ENCODE peak calls at places on chromosomes 13 and 19, in ten cellular contexts. One of them, this sample, is unnamed.

GRCh38 chr13:29621401-29621800 is 25.9 kb upstream of the SLC7A1 start:
- DNase-seq in stimulated activated CD4-positive, alpha-beta T cell treated with anti-CD3 and anti-CD28 coated beads, Interleukin-2, amount 100 ng/mL, for 48 hours: no peak
- DNase-seq in activated T-helper 1 cell treated with Interleukin-2 at 50 U/mL for 16 hours: no peak
- DNase-seq in KBM-7: no peak
- DNase-seq in upper lobe of right lung: no peak
- DNase-seq in naive thymus-derived CD4-positive, alpha-beta T cell: no peak
- DNase-seq in heart right ventricle: no peak
- DNase-seq in C1 segment of cervical spinal cord: no peak
- DNase-seq in iPS DF 6.9: no peak
- DNase-seq in Daoy: peak; percentile 21
- DNase-seq in this sample: no peak

GRCh38 chr19:20182232-20182785 is 15.3 kb downstream of the ZNF486 start:
- DNase-seq in stimulated activated CD4-positive, alpha-beta T cell treated with anti-CD3 and anti-CD28 coated beads, Interleukin-2, amount 100 ng/mL, for 48 hours: no peak
- DNase-seq in activated T-helper 1 cell treated with Interleukin-2 at 50 U/mL for 16 hours: no peak
- DNase-seq in KBM-7: no peak
- DNase-seq in upper lobe of right lung: no peak
- DNase-seq in naive thymus-derived CD4-positive, alpha-beta T cell: no peak
- DNase-seq in heart right ventricle: no peak
- DNase-seq in C1 segment of cervical spinal cord: no peak
- DNase-seq in iPS DF 6.9: no peak
- DNase-seq in Daoy: no peak
- DNase-seq in this sample: no peak

GRCh38 chr19:46753420-46754155 is 7.3 kb upstream of the STRN4 start:
- DNase-seq in stimulated activated CD4-positive, alpha-beta T cell treated with anti-CD3 and anti-CD28 coated beads, Interleukin-2, amount 100 ng/mL, for 48 hours: peak; percentile 55
- DNase-seq in activated T-helper 1 cell treated with Interleukin-2 at 50 U/mL for 16 hours: peak; percentile 43
- DNase-seq in KBM-7: peak; percentile 70
- DNase-seq in upper lobe of right lung: no peak
- DNase-seq in naive thymus-derived CD4-positive, alpha-beta T cell: peak; percentile 66
- DNase-seq in heart right ventricle: no peak
- DNase-seq in C1 segment of cervical spinal cord: no peak
- DNase-seq in iPS DF 6.9: peak; percentile 50
- DNase-seq in Daoy: peak; percentile 63
- DNase-seq in this sample: no peak

GRCh38 chr19:4310247-4311121 is 6.1 kb downstream of the FSD1 start:
- DNase-seq in stimulated activated CD4-positive, alpha-beta T cell treated with anti-CD3 and anti-CD28 coated beads, Interleukin-2, amount 100 ng/mL, for 48 hours: no peak
- DNase-seq in activated T-helper 1 cell treated with Interleukin-2 at 50 U/mL for 16 hours: no peak
- DNase-seq in KBM-7: no peak
- DNase-seq in upper lobe of right lung: no peak
- DNase-seq in naive thymus-derived CD4-positive, alpha-beta T cell: no peak
- DNase-seq in heart right ventricle: no peak
- DNase-seq in C1 segment of cervical spinal cord: no peak
- DNase-seq in iPS DF 6.9: peak; percentile 41
- DNase-seq in Daoy: peak; percentile 30
- DNase-seq in this sample: no peak

GRCh38 chr19:35331551-35332214 is 2.7 kb downstream of the CD22 start:
- DNase-seq in stimulated activated CD4-positive, alpha-beta T cell treated with anti-CD3 and anti-CD28 coated beads, Interleukin-2, amount 100 ng/mL, for 48 hours: no peak
- DNase-seq in activated T-helper 1 cell treated with Interleukin-2 at 50 U/mL for 16 hours: no peak
- DNase-seq in KBM-7: no peak
- DNase-seq in upper lobe of right lung: no peak
- DNase-seq in naive thymus-derived CD4-positive, alpha-beta T cell: no peak
- DNase-seq in heart right ventricle: no peak
- DNase-seq in C1 segment of cervical spinal cord: no peak
- DNase-seq in iPS DF 6.9: no peak
- DNase-seq in Daoy: no peak
- DNase-seq in this sample: no peak

GRCh38 chr19:52601025-52601973 is 31.2 kb downstream of the ZNF701 start:
- DNase-seq in stimulated activated CD4-positive, alpha-beta T cell treated with anti-CD3 and anti-CD28 coated beads, Interleukin-2, amount 100 ng/mL, for 48 hours: peak; percentile 92
- DNase-seq in activated T-helper 1 cell treated with Interleukin-2 at 50 U/mL for 16 hours: peak; percentile 89
- DNase-seq in KBM-7: peak; percentile 86
- DNase-seq in upper lobe of right lung: peak; percentile 97
- DNase-seq in naive thymus-derived CD4-positive, alpha-beta T cell: peak; percentile 92
- DNase-seq in heart right ventricle: peak; percentile 94
- DNase-seq in C1 segment of cervical spinal cord: peak; percentile 2
- DNase-seq in iPS DF 6.9: peak; percentile 64
- DNase-seq in Daoy: peak; percentile 94
- DNase-seq in this sample: peak; percentile 87

GRCh38 chr19:35715355-35715809 is 2.4 kb upstream of the KMT2B start:
- DNase-seq in stimulated activated CD4-positive, alpha-beta T cell treated with anti-CD3 and anti-CD28 coated beads, Interleukin-2, amount 100 ng/mL, for 48 hours: no peak
- DNase-seq in activated T-helper 1 cell treated with Interleukin-2 at 50 U/mL for 16 hours: no peak
- DNase-seq in KBM-7: no peak
- DNase-seq in upper lobe of right lung: no peak
- DNase-seq in naive thymus-derived CD4-positive, alpha-beta T cell: no peak
- DNase-seq in heart right ventricle: no peak
- DNase-seq in C1 segment of cervical spinal cord: no peak
- DNase-seq in iPS DF 6.9: no peak
- DNase-seq in Daoy: no peak
- DNase-seq in this sample: no peak

GRCh38 chr13:50449465-50449864 is 394.0 kb downstream of the DLEU7 start:
- DNase-seq in stimulated activated CD4-positive, alpha-beta T cell treated with anti-CD3 and anti-CD28 coated beads, Interleukin-2, amount 100 ng/mL, for 48 hours: no peak
- DNase-seq in activated T-helper 1 cell treated with Interleukin-2 at 50 U/mL for 16 hours: no peak
- DNase-seq in KBM-7: no peak
- DNase-seq in upper lobe of right lung: no peak
- DNase-seq in naive thymus-derived CD4-positive, alpha-beta T cell: no peak
- DNase-seq in heart right ventricle: no peak
- DNase-seq in C1 segment of cervical spinal cord: no peak
- DNase-seq in iPS DF 6.9: no peak
- DNase-seq in Daoy: no peak
- DNase-seq in this sample: no peak

GRCh38 chr13:109155301-109155761 is 525.9 kb downstream of the MYO16 start:
- DNase-seq in stimulated activated CD4-positive, alpha-beta T cell treated with anti-CD3 and anti-CD28 coated beads, Interleukin-2, amount 100 ng/mL, for 48 hours: no peak
- DNase-seq in activated T-helper 1 cell treated with Interleukin-2 at 50 U/mL for 16 hours: no peak
- DNase-seq in KBM-7: no peak
- DNase-seq in upper lobe of right lung: no peak
- DNase-seq in naive thymus-derived CD4-positive, alpha-beta T cell: no peak
- DNase-seq in heart right ventricle: no peak
- DNase-seq in C1 segment of cervical spinal cord: no peak
- DNase-seq in iPS DF 6.9: no peak
- DNase-seq in Daoy: no peak
- DNase-seq in this sample: no peak

GRCh38 chr13:73065665-73066350 is 7.0 kb downstream of the KLF5 start:
- DNase-seq in stimulated activated CD4-positive, alpha-beta T cell treated with anti-CD3 and anti-CD28 coated beads, Interleukin-2, amount 100 ng/mL, for 48 hours: no peak
- DNase-seq in activated T-helper 1 cell treated with Interleukin-2 at 50 U/mL for 16 hours: no peak
- DNase-seq in KBM-7: no peak
- DNase-seq in upper lobe of right lung: no peak
- DNase-seq in naive thymus-derived CD4-positive, alpha-beta T cell: no peak
- DNase-seq in heart right ventricle: no peak
- DNase-seq in C1 segment of cervical spinal cord: no peak
- DNase-seq in iPS DF 6.9: no peak
- DNase-seq in Daoy: no peak
- DNase-seq in this sample: no peak

GRCh38 chr13:48318014-48318713 is 14.6 kb downstream of the RB1 start:
- DNase-seq in stimulated activated CD4-positive, alpha-beta T cell treated with anti-CD3 and anti-CD28 coated beads, Interleukin-2, amount 100 ng/mL, for 48 hours: no peak
- DNase-seq in activated T-helper 1 cell treated with Interleukin-2 at 50 U/mL for 16 hours: no peak
- DNase-seq in KBM-7: no peak
- DNase-seq in upper lobe of right lung: no peak
- DNase-seq in naive thymus-derived CD4-positive, alpha-beta T cell: no peak
- DNase-seq in heart right ventricle: peak; percentile 30
- DNase-seq in C1 segment of cervical spinal cord: no peak
- DNase-seq in iPS DF 6.9: no peak
- DNase-seq in Daoy: no peak
- DNase-seq in this sample: no peak

GRCh38 chr13:26037302-26037701 is 14.5 kb downstream of the SHISA2 start:
- DNase-seq in stimulated activated CD4-positive, alpha-beta T cell treated with anti-CD3 and anti-CD28 coated beads, Interleukin-2, amount 100 ng/mL, for 48 hours: no peak
- DNase-seq in activated T-helper 1 cell treated with Interleukin-2 at 50 U/mL for 16 hours: no peak
- DNase-seq in KBM-7: peak; percentile 28
- DNase-seq in upper lobe of right lung: no peak
- DNase-seq in naive thymus-derived CD4-positive, alpha-beta T cell: peak; percentile 19
- DNase-seq in heart right ventricle: no peak
- DNase-seq in C1 segment of cervical spinal cord: no peak
- DNase-seq in iPS DF 6.9: peak; percentile 73
- DNase-seq in Daoy: peak; percentile 41
- DNase-seq in this sample: no peak

GRCh38 chr13:41981961-41982723 is 21.2 kb upstream of the VWA8 start:
- DNase-seq in stimulated activated CD4-positive, alpha-beta T cell treated with anti-CD3 and anti-CD28 coated beads, Interleukin-2, amount 100 ng/mL, for 48 hours: no peak
- DNase-seq in activated T-helper 1 cell treated with Interleukin-2 at 50 U/mL for 16 hours: no peak
- DNase-seq in KBM-7: no peak
- DNase-seq in upper lobe of right lung: no peak
- DNase-seq in naive thymus-derived CD4-positive, alpha-beta T cell: no peak
- DNase-seq in heart right ventricle: no peak
- DNase-seq in C1 segment of cervical spinal cord: no peak
- DNase-seq in iPS DF 6.9: no peak
- DNase-seq in Daoy: no peak
- DNase-seq in this sample: no peak

GRCh38 chr19:3696660-3696995 is 3.6 kb downstream of the PIP5K1C start:
- DNase-seq in stimulated activated CD4-positive, alpha-beta T cell treated with anti-CD3 and anti-CD28 coated beads, Interleukin-2, amount 100 ng/mL, for 48 hours: no peak
- DNase-seq in activated T-helper 1 cell treated with Interleukin-2 at 50 U/mL for 16 hours: no peak
- DNase-seq in KBM-7: no peak
- DNase-seq in upper lobe of right lung: no peak
- DNase-seq in naive thymus-derived CD4-positive, alpha-beta T cell: no peak
- DNase-seq in heart right ventricle: no peak
- DNase-seq in C1 segment of cervical spinal cord: no peak
- DNase-seq in iPS DF 6.9: no peak
- DNase-seq in Daoy: no peak
- DNase-seq in this sample: no peak

GRCh38 chr19:12194827-12195500 is 32.1 kb downstream of the ZNF136 start:
- DNase-seq in stimulated activated CD4-positive, alpha-beta T cell treated with anti-CD3 and anti-CD28 coated beads, Interleukin-2, amount 100 ng/mL, for 48 hours: peak; percentile 57
- DNase-seq in activated T-helper 1 cell treated with Interleukin-2 at 50 U/mL for 16 hours: peak; percentile 26
- DNase-seq in KBM-7: no peak
- DNase-seq in upper lobe of right lung: peak; percentile 90
- DNase-seq in naive thymus-derived CD4-positive, alpha-beta T cell: peak; percentile 86
- DNase-seq in heart right ventricle: peak; percentile 90
- DNase-seq in C1 segment of cervical spinal cord: peak; percentile 32
- DNase-seq in iPS DF 6.9: peak; percentile 93
- DNase-seq in Daoy: peak; percentile 85
- DNase-seq in this sample: no peak

GRCh38 chr13:99075268-99076191 is 97.7 kb upstream of the DOCK9 start:
- DNase-seq in stimulated activated CD4-positive, alpha-beta T cell treated with anti-CD3 and anti-CD28 coated beads, Interleukin-2, amount 100 ng/mL, for 48 hours: no peak
- DNase-seq in activated T-helper 1 cell treated with Interleukin-2 at 50 U/mL for 16 hours: no peak
- DNase-seq in KBM-7: no peak
- DNase-seq in upper lobe of right lung: no peak
- DNase-seq in naive thymus-derived CD4-positive, alpha-beta T cell: peak; percentile 64
- DNase-seq in heart right ventricle: no peak
- DNase-seq in C1 segment of cervical spinal cord: no peak
- DNase-seq in iPS DF 6.9: no peak
- DNase-seq in Daoy: no peak
- DNase-seq in this sample: no peak

GRCh38 chr13:110536006-110536693 is 25.4 kb downstream of the RAB20 start:
- DNase-seq in stimulated activated CD4-positive, alpha-beta T cell treated with anti-CD3 and anti-CD28 coated beads, Interleukin-2, amount 100 ng/mL, for 48 hours: no peak
- DNase-seq in activated T-helper 1 cell treated with Interleukin-2 at 50 U/mL for 16 hours: no peak
- DNase-seq in KBM-7: peak; percentile 86
- DNase-seq in upper lobe of right lung: no peak
- DNase-seq in naive thymus-derived CD4-positive, alpha-beta T cell: no peak
- DNase-seq in heart right ventricle: peak; percentile 45
- DNase-seq in C1 segment of cervical spinal cord: no peak
- DNase-seq in iPS DF 6.9: no peak
- DNase-seq in Daoy: no peak
- DNase-seq in this sample: peak; percentile 95

GRCh38 chr13:44004881-44005280 is 125.2 kb downstream of the LACC1 start:
- DNase-seq in stimulated activated CD4-positive, alpha-beta T cell treated with anti-CD3 and anti-CD28 coated beads, Interleukin-2, amount 100 ng/mL, for 48 hours: no peak
- DNase-seq in activated T-helper 1 cell treated with Interleukin-2 at 50 U/mL for 16 hours: no peak
- DNase-seq in KBM-7: no peak
- DNase-seq in upper lobe of right lung: no peak
- DNase-seq in naive thymus-derived CD4-positive, alpha-beta T cell: no peak
- DNase-seq in heart right ventricle: no peak
- DNase-seq in C1 segment of cervical spinal cord: no peak
- DNase-seq in iPS DF 6.9: no peak
- DNase-seq in Daoy: peak; percentile 70
- DNase-seq in this sample: no peak

GRCh38 chr19:56476671-56477428 is at the start of gene ZNF667:
- DNase-seq in stimulated activated CD4-positive, alpha-beta T cell treated with anti-CD3 and anti-CD28 coated beads, Interleukin-2, amount 100 ng/mL, for 48 hours: no peak
- DNase-seq in activated T-helper 1 cell treated with Interleukin-2 at 50 U/mL for 16 hours: no peak
- DNase-seq in KBM-7: peak; percentile 4
- DNase-seq in upper lobe of right lung: no peak
- DNase-seq in naive thymus-derived CD4-positive, alpha-beta T cell: peak; percentile 58
- DNase-seq in heart right ventricle: peak; percentile 13
- DNase-seq in C1 segment of cervical spinal cord: no peak
- DNase-seq in iPS DF 6.9: no peak
- DNase-seq in Daoy: peak; percentile 53
- DNase-seq in this sample: no peak

GRCh38 chr13:80361883-80362327 is 21.0 kb upstream of the SPRY2 start:
- DNase-seq in stimulated activated CD4-positive, alpha-beta T cell treated with anti-CD3 and anti-CD28 coated beads, Interleukin-2, amount 100 ng/mL, for 48 hours: no peak
- DNase-seq in activated T-helper 1 cell treated with Interleukin-2 at 50 U/mL for 16 hours: no peak
- DNase-seq in KBM-7: peak; percentile 58
- DNase-seq in upper lobe of right lung: no peak
- DNase-seq in naive thymus-derived CD4-positive, alpha-beta T cell: no peak
- DNase-seq in heart right ventricle: no peak
- DNase-seq in C1 segment of cervical spinal cord: no peak
- DNase-seq in iPS DF 6.9: no peak
- DNase-seq in Daoy: no peak
- DNase-seq in this sample: no peak

GRCh38 chr19:47241919-47242644 is 11.1 kb upstream of the BBC3 start:
- DNase-seq in stimulated activated CD4-positive, alpha-beta T cell treated with anti-CD3 and anti-CD28 coated beads, Interleukin-2, amount 100 ng/mL, for 48 hours: no peak
- DNase-seq in activated T-helper 1 cell treated with Interleukin-2 at 50 U/mL for 16 hours: no peak
- DNase-seq in KBM-7: no peak
- DNase-seq in upper lobe of right lung: no peak
- DNase-seq in naive thymus-derived CD4-positive, alpha-beta T cell: no peak
- DNase-seq in heart right ventricle: no peak
- DNase-seq in C1 segment of cervical spinal cord: no peak
- DNase-seq in iPS DF 6.9: no peak
- DNase-seq in Daoy: no peak
- DNase-seq in this sample: no peak

GRCh38 chr13:36736119-36736726 is 62.4 kb downstream of the SERTM1 start:
- DNase-seq in stimulated activated CD4-positive, alpha-beta T cell treated with anti-CD3 and anti-CD28 coated beads, Interleukin-2, amount 100 ng/mL, for 48 hours: peak; percentile 22
- DNase-seq in activated T-helper 1 cell treated with Interleukin-2 at 50 U/mL for 16 hours: no peak
- DNase-seq in KBM-7: peak; percentile 56
- DNase-seq in upper lobe of right lung: no peak
- DNase-seq in naive thymus-derived CD4-positive, alpha-beta T cell: peak; percentile 43
- DNase-seq in heart right ventricle: peak; percentile 40
- DNase-seq in C1 segment of cervical spinal cord: no peak
- DNase-seq in iPS DF 6.9: peak; percentile 7
- DNase-seq in Daoy: peak; percentile 15
- DNase-seq in this sample: no peak

GRCh38 chr19:58544591-58545285 is 874 bp downstream of the TRIM28 start:
- DNase-seq in stimulated activated CD4-positive, alpha-beta T cell treated with anti-CD3 and anti-CD28 coated beads, Interleukin-2, amount 100 ng/mL, for 48 hours: no peak
- DNase-seq in activated T-helper 1 cell treated with Interleukin-2 at 50 U/mL for 16 hours: peak; percentile 75
- DNase-seq in KBM-7: no peak
- DNase-seq in upper lobe of right lung: peak; percentile 74
- DNase-seq in naive thymus-derived CD4-positive, alpha-beta T cell: no peak
- DNase-seq in heart right ventricle: no peak
- DNase-seq in C1 segment of cervical spinal cord: no peak
- DNase-seq in iPS DF 6.9: no peak
- DNase-seq in Daoy: peak; percentile 82
- DNase-seq in this sample: peak; percentile 64

GRCh38 chr19:16094360-16095070 is 17.2 kb upstream of the RAB8A start:
- DNase-seq in stimulated activated CD4-positive, alpha-beta T cell treated with anti-CD3 and anti-CD28 coated beads, Interleukin-2, amount 100 ng/mL, for 48 hours: no peak
- DNase-seq in activated T-helper 1 cell treated with Interleukin-2 at 50 U/mL for 16 hours: no peak
- DNase-seq in KBM-7: no peak
- DNase-seq in upper lobe of right lung: no peak
- DNase-seq in naive thymus-derived CD4-positive, alpha-beta T cell: no peak
- DNase-seq in heart right ventricle: no peak
- DNase-seq in C1 segment of cervical spinal cord: no peak
- DNase-seq in iPS DF 6.9: no peak
- DNase-seq in Daoy: no peak
- DNase-seq in this sample: no peak

This sample was measured in CD14-positive monocyte.